ENCODE peak calls at places on chromosomes 2 and 18, in five cellular contexts. S is K562, L is SK-N-SH, Y is GM12878, R is HepG2. J is an unnamed sample.
A peak's percentile ranks its signal among the peaks of the same experiment; 100 is the strongest.

GRCh38 chr2:1812926-1813325 is 68.6 kb upstream of the PXDN start:
- DNase-seq in S (no peak), L (no peak), Y (no peak), R (no peak), J (no peak)

GRCh38 chr2:26401739-26402541 is at the start of gene DRC1:
- DNase-seq in S (no peak), L (peak; percentile 100), Y (no peak), R (no peak), J (peak; percentile 67)

GRCh38 chr2:150486539-150487484 is 655 bp downstream of the RND3 start:
- DNase-seq in S (no peak), L (peak; percentile 65), Y (no peak), R (no peak), J (peak; percentile 24)

GRCh38 chr2:16756831-16757644 is 91.4 kb upstream of the CYRIA start:
- DNase-seq in S (peak; percentile 82), L (peak; percentile 79), Y (peak; percentile 26), R (peak; percentile 59), J (peak; percentile 63)

GRCh38 chr18:74976331-74976909 is 232.5 kb downstream of the PTGR3 start:
- DNase-seq in S (no peak), L (peak; percentile 59), Y (no peak), R (peak; percentile 9), J (no peak)

GRCh38 chr2:86396304-86396785 is 44.8 kb upstream of the KDM3A start:
- DNase-seq in S (peak; percentile 29), L (no peak), Y (no peak), R (peak; percentile 51), J (peak; percentile 20)

GRCh38 chr18:52136532-52136931 is 203.5 kb upstream of the DCC start:
- DNase-seq in S (no peak), L (no peak), Y (no peak), R (no peak), J (no peak)

GRCh38 chr18:63823516-63824219 is 48.5 kb downstream of the SERPINB7 start:
- DNase-seq in S (peak; percentile 6), L (peak; percentile 14), Y (no peak), R (peak; percentile 2), J (peak; percentile 77)

GRCh38 chr2:12642332-12642731 is 74.4 kb upstream of the TRIB2 start:
- DNase-seq in S (no peak), L (peak; percentile 17), Y (no peak), R (no peak), J (no peak)

GRCh38 chr2:8204691-8205090 is 477.2 kb upstream of the ID2 start:
- DNase-seq in S (no peak), L (no peak), Y (no peak), R (no peak), J (no peak)

GRCh38 chr2:71563872-71564271 is 110.5 kb downstream of the DYSF start:
- DNase-seq in S (no peak), L (no peak), Y (no peak), R (no peak), J (no peak)

GRCh38 chr18:45684341-45685115 is 39.5 kb upstream of the SLC14A1 start:
- DNase-seq in S (no peak), L (no peak), Y (no peak), R (no peak), J (peak; percentile 78)

DNA sequence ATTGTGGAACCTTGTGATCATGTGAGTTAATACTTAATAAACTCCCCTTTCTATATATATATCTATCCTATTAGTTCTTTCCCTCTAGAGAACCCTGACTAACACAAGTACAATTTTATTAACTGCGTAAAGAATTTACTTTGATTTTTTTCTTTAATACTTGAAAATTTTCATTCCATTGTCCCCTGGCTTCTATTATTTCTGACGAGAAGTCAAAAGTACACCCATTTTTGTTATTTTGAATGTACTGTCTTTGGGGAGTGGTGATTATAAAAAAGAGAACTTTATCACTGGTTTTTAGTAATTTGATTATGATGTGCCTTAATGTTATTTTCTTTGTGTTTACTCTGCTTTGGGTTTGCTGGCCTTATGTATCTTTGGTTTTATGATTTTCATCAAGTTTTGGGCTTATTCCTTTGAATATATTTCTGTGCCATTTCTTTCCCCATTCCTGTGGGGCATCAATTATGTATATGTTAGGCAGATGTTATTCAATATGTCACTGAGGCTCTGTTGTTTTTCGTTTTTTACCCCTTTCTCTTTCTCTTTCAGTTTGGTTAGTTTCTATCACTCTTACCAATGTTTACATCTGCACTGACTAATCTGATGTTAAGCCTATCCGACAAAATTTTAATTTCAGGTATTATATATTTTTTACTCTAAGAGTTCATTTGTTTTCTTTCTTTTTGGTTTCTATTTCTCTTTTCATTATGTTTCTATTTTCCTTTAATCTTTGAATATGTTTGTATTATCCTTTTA is 271.4 kb downstream of the CAMKMT start:
- DNase-seq in S (no peak), L (no peak), Y (no peak), R (no peak), J (no peak)
- TF ChIP-seq MXI1 in S (no peak), L (no peak), Y (no peak), R (no peak), J (no peak)

GRCh38 chr2:74458957-74459290 is 686 bp downstream of the WBP1 start:
- DNase-seq in S (no peak), L (peak; percentile 49), Y (no peak), R (no peak), J (no peak)
- TF ChIP-seq MXI1 in S (no peak), L (peak; percentile 16), Y (no peak), R (no peak), J (no peak)

GRCh38 chr2:187552959-187553681 is 1.1 kb downstream of the TFPI start:
- DNase-seq in S (peak; percentile 31), L (no peak), Y (no peak), R (peak; percentile 48), J (peak; percentile 91)
- TF ChIP-seq MXI1 in S (no peak), L (no peak), Y (no peak), R (peak; percentile 19), J (no peak)

DNA sequence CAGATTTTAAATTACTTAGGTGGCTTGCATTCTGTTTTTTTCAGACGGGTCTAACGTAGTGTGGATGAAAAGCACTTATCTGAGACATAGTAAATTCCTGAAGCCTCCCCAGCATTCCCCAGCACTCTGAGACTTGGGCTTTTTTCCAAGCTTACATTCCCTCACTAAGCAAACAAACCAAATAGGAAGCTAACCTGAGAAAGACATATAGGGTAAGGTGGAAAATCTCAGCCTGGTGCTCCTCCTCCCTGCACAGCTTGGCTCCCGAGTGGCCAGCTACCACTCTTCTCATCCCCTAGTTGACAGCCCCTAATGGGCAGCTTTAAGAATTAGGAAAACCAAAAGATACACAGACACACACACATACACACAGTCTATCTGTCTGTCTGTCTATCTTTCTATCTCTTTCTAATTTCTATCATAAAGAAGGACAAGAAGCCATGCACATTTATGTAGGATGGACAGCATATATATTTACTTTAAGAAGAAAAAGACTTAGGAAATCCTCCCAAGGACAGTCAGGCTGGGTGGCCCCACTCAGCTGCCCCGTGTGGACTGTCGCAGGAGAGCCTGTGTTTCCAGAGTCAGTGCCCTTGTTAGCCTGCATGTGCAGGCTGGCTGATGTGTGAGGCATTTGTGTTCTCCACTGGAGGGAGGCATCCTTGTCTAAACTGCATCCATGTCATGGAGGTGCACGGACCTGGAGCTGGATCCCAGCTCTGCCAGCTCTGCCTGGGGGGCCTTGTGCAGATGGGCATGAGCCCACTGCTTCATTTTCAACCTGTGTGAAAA is 8.2 kb downstream of the CNNM3 start:
- DNase-seq in S (no peak), L (no peak), Y (no peak), R (peak; percentile 77), J (peak; percentile 83)
- TF ChIP-seq MXI1 in S (no peak), L (no peak), Y (no peak), R (no peak), J (no peak)

J was measured in IMR-90.